ENCODE peak calls at places on chromosomes 3 and 15, in four cellular contexts. S is uterus, W is HTR-8/SVneo, V is heart left ventricle. H is an unnamed sample.

GRCh38 chr15:68383161-68384074 is 48.5 kb downstream of the ITGA11 start:
- DNase-seq in S (peak), W (peak), V (no peak), H (no peak)

GRCh38 chr3:96266395-96267187 is 547.8 kb upstream of the EPHA6 start:
- DNase-seq in S (no peak), W (no peak), V (no peak), H (no peak)

GRCh38 chr15:100206643-100207042 is 135.1 kb downstream of the ADAMTS17 start:
- DNase-seq in S (no peak), W (no peak), V (no peak), H (no peak)

GRCh38 chr3:25430942-25431570 is 3.0 kb downstream of the RARB start:
- DNase-seq in S (no peak), W (no peak), V (no peak), H (no peak)

GRCh38 chr3:155701882-155702465 is 42.9 kb downstream of the PLCH1 start:
- DNase-seq in S (no peak), W (peak), V (no peak), H (no peak)

GRCh38 chr3:152225176-152225575 is 43.6 kb upstream of the MBNL1 start:
- DNase-seq in S (no peak), W (no peak), V (no peak), H (no peak)

GRCh38 chr3:2861120-2861519 is 249.1 kb downstream of the IL5RA start:
- DNase-seq in S (no peak), W (no peak), V (no peak), H (no peak)

GRCh38 chr3:72405943-72406585 is 442.2 kb downstream of the SHQ1 start:
- DNase-seq in S (no peak), W (no peak), V (no peak), H (no peak)

GRCh38 chr15:56732135-56732880 is 1.0 kb downstream of the ZNF280D start:
- DNase-seq in S (no peak), W (no peak), V (no peak), H (no peak)

GRCh38 chr15:29677871-29678431 is 144.3 kb downstream of the TJP1 start:
- DNase-seq in S (no peak), W (no peak), V (no peak), H (no peak)

GRCh38 chr3:61186030-61186429 is 65.2 kb downstream of the FHIT start:
- DNase-seq in S (no peak), W (no peak), V (no peak), H (no peak)

GRCh38 chr3:187963677-187964385 is 190.1 kb upstream of the LPP start:
- DNase-seq in S (no peak), W (no peak), V (no peak), H (no peak)

GRCh38 chr3:46496745-46497555 is 826 bp upstream of the RTP3 start:
- DNase-seq in S (no peak), W (no peak), V (no peak), H (no peak)

GRCh38 chr3:159806412-159806811 is 182.2 kb upstream of the IL12A start:
- DNase-seq in S (peak), W (no peak), V (no peak), H (no peak)

GRCh38 chr3:65914740-65915366 is 123.9 kb downstream of the MAGI1 start:
- DNase-seq in S (no peak), W (no peak), V (no peak), H (no peak)

GRCh38 chr3:187983484-187984124 is 170.4 kb upstream of the LPP start:
- DNase-seq in S (no peak), W (no peak), V (no peak), H (no peak)

GRCh38 chr3:112333386-112334334 is 704 bp downstream of the CD200 start:
- DNase-seq in S (peak), W (no peak), V (no peak), H (peak)

H was measured in aorta.